ENCODE peak calls at places on chromosomes 12 and 14, in eight cellular contexts. I is thoracic aorta; K is testis; B is A673; Y is CD8-positive, alpha-beta T cell; R is CD8-positive, alpha-beta memory T cell; U is IMR-90; Q is WERI-Rb-1. S is an unnamed sample.

GRCh38 chr14:34817768-34818167 is 57.4 kb downstream of the BAZ1A start:
- DNase-seq in I (no peak), K (no peak), B (no peak), Y (no peak), R (no peak), U (no peak), Q (no peak), S (no peak)

GRCh38 chr12:25859976-25860375 is 98.5 kb upstream of the RASSF8 start:
- DNase-seq in I (no peak), K (no peak), B (no peak), Y (no peak), R (no peak), U (no peak), Q (no peak), S (no peak)

GRCh38 chr14:89543420-89543790 is 126.4 kb upstream of the FOXN3 start:
- DNase-seq in I (no peak), K (no peak), B (no peak), Y (no peak), R (no peak), U (no peak), Q (no peak), S (no peak)

GRCh38 chr14:25303934-25304333 is 254.0 kb upstream of the STXBP6 start:
- DNase-seq in I (no peak), K (no peak), B (no peak), Y (no peak), R (no peak), U (no peak), Q (no peak), S (no peak)

GRCh38 chr14:45227566-45227965 is 25.4 kb downstream of the MIS18BP1 start:
- DNase-seq in I (no peak), K (no peak), B (no peak), Y (no peak), R (no peak), U (peak; percentile 55), Q (no peak), S (no peak)

GRCh38 chr12:3777206-3777809 is 24.4 kb upstream of the CRACR2A start:
- DNase-seq in I (no peak), K (no peak), B (peak; percentile 47), Y (no peak), R (no peak), U (peak; percentile 43), Q (no peak), S (peak; percentile 48)

GRCh38 chr12:75488553-75488952 is 8.0 kb downstream of the GLIPR1 start:
- DNase-seq in I (no peak), K (peak; percentile 46), B (no peak), Y (no peak), R (no peak), U (peak; percentile 56), Q (peak; percentile 16), S (no peak)

GRCh38 chr12:127811988-127812387 is 455.0 kb upstream of the TMEM132C start:
- DNase-seq in I (no peak), K (no peak), B (peak; percentile 61), Y (no peak), R (no peak), U (no peak), Q (no peak), S (no peak)

GRCh38 chr12:67593041-67593870 is 55.3 kb upstream of the DYRK2 start:
- DNase-seq in I (no peak), K (no peak), B (no peak), Y (no peak), R (no peak), U (peak; percentile 8), Q (no peak), S (peak; percentile 93)

GRCh38 chr14:68380304-68380840 is 412.5 kb downstream of the ZFP36L1 start:
- DNase-seq in I (no peak), K (no peak), B (no peak), Y (no peak), R (no peak), U (no peak), Q (no peak), S (no peak)

GRCh38 chr14:88901199-88901588 is 76.7 kb downstream of the TTC8 start:
- DNase-seq in I (no peak), K (no peak), B (no peak), Y (no peak), R (no peak), U (no peak), Q (no peak), S (no peak)

GRCh38 chr12:54605138-54605970 is 16.9 kb upstream of the PPP1R1A start:
- DNase-seq in I (no peak), K (no peak), B (no peak), Y (no peak), R (no peak), U (no peak), Q (no peak), S (no peak)

GRCh38 chr14:68793734-68794129 is 865 bp upstream of the ZFP36L1 start:
- DNase-seq in I (no peak), K (no peak), B (no peak), Y (no peak), R (no peak), U (no peak), Q (no peak), S (no peak)

GRCh38 chr12:20599757-20600156 is 95.4 kb upstream of the SLCO1C1 start:
- DNase-seq in I (no peak), K (no peak), B (no peak), Y (no peak), R (no peak), U (no peak), Q (no peak), S (no peak)

GRCh38 chr14:73236752-73237218 is 521 bp upstream of the PAPLN start:
- DNase-seq in I (no peak), K (no peak), B (no peak), Y (no peak), R (no peak), U (no peak), Q (no peak), S (no peak)

GRCh38 chr12:96383991-96384390 is 16.2 kb downstream of the CDK17 start:
- DNase-seq in I (no peak), K (no peak), B (no peak), Y (no peak), R (no peak), U (no peak), Q (no peak), S (no peak)

GRCh38 chr12:109744026-109744425 is 30.4 kb downstream of the FAM222A start:
- DNase-seq in I (no peak), K (no peak), B (no peak), Y (no peak), R (no peak), U (no peak), Q (peak; percentile 5), S (no peak)

GRCh38 chr12:3746758-3747157 is 6.2 kb downstream of the CRACR2A start:
- DNase-seq in I (no peak), K (no peak), B (no peak), Y (no peak), R (no peak), U (no peak), Q (no peak), S (no peak)

GRCh38 chr14:64673748-64674147 is 30.5 kb upstream of the PLEKHG3 start:
- DNase-seq in I (no peak), K (no peak), B (no peak), Y (peak; percentile 8), R (peak; percentile 23), U (no peak), Q (no peak), S (no peak)

GRCh38 chr14:53715390-53715730 is 241.3 kb downstream of the BMP4 start:
- DNase-seq in I (no peak), K (no peak), B (no peak), Y (no peak), R (no peak), U (peak; percentile 28), Q (no peak), S (peak; percentile 82)

GRCh38 chr12:115922952-115923564 is 354.4 kb downstream of the MED13L start:
- DNase-seq in I (no peak), K (no peak), B (peak; percentile 64), Y (no peak), R (no peak), U (no peak), Q (no peak), S (peak; percentile 27)

GRCh38 chr12:81078469-81079196 is 754 bp downstream of the ACSS3 start:
- DNase-seq in I (peak; percentile 23), K (peak; percentile 25), B (peak; percentile 83), Y (no peak), R (no peak), U (peak; percentile 46), Q (no peak), S (no peak)
- H3K27ac ChIP-seq in I (peak overlapping the region; percentile 82), K (peak overlapping the region; percentile 85), B (peak overlapping the region; percentile 31), Y (no peak overlapping the region), R (no peak overlapping the region), U (no peak overlapping the region), Q (no peak overlapping the region), S (peak overlapping the region; percentile 79)

GRCh38 chr12:45234134-45234865 is 18.4 kb downstream of the ANO6 start:
- DNase-seq in I (no peak), K (no peak), B (peak; percentile 85), Y (no peak), R (no peak), U (peak; percentile 98), Q (no peak), S (peak; percentile 21)
- H3K4me3 ChIP-seq in I (peak overlapping the region; percentile 48), K (no peak overlapping the region), B (no peak overlapping the region), Y (no peak overlapping the region), R (no peak overlapping the region), U (no peak overlapping the region), Q (no peak overlapping the region), S (no peak overlapping the region)

GRCh38 chr12:34296143-34297041 is 274.1 kb downstream of the ALG10 start:
- DNase-seq in I (no peak), K (peak; percentile 9), B (no peak), Y (no peak), R (no peak), U (no peak), Q (no peak), S (no peak)
- H3K9me3 ChIP-seq in I (no peaks in the 10 kb centered on the region), K (no peaks in the 10 kb centered on the region), B (peaks cover 40% of the 10 kb centered on the region), Y (no peaks in the 10 kb centered on the region), R (no peaks in the 10 kb centered on the region), U (peaks cover 74% of the 10 kb centered on the region), Q (no peaks in the 10 kb centered on the region), S (peaks cover 8% of the 10 kb centered on the region)

GRCh38 chr14:102033241-102033640 is 53.6 kb downstream of the HSP90AA1 start:
- DNase-seq in I (no peak), K (no peak), B (no peak), Y (no peak), R (no peak), U (no peak), Q (peak; percentile 80), S (no peak)

GRCh38 chr14:102039157-102039556 is 47.7 kb downstream of the HSP90AA1 start:
- DNase-seq in I (no peak), K (no peak), B (no peak), Y (no peak), R (no peak), U (no peak), Q (no peak), S (no peak)

GRCh38 chr14:102029956-102030355 is 56.9 kb downstream of the HSP90AA1 start:
- DNase-seq in I (no peak), K (no peak), B (no peak), Y (no peak), R (no peak), U (peak; percentile 90), Q (no peak), S (no peak)

GRCh38 chr14:102035914-102036313 is 50.9 kb downstream of the HSP90AA1 start:
- DNase-seq in I (no peak), K (no peak), B (peak; percentile 77), Y (no peak), R (no peak), U (no peak), Q (no peak), S (no peak)

DNA sequence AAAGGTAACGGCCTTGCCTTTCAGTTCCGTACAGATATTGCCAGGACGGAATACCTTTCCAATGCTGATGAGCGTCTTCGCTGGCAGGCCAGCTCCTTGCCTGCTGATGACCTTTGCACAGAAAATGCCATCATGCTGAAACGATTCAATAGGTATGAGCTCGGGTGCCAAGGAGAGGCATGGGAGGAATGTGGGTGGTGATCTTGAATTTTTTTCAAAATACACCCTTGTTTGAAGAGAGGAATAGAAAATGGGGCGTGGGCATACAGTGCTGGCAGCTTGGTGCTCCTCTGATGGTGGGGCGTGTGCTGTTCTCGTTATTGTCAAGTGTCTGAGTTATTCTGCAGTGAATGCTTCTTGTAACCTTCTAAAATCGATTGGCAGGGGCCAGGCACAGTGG is 52.5 kb downstream of the HSP90AA1 start:
- DNase-seq in I (no peak), K (no peak), B (no peak), Y (no peak), R (no peak), U (no peak), Q (no peak), S (no peak)
- H3K27ac ChIP-seq in I (no peak overlapping the region), K (no peak overlapping the region), B (no peak overlapping the region), Y (no peak overlapping the region), R (no peak overlapping the region), U (no peak overlapping the region), Q (no peak overlapping the region), S (no peak overlapping the region)